ENCODE peak calls at places on chromosome 14, in ten cellular contexts. I is fibroblast of lung, R is NCI-H1092, M is upper lobe of right lung, D is ACHN, X is fibroblast of the conjunctiva, K is LoVo, H is Peyer's patch, Q is left cardiac atrium, J is HuH-7.5. N is an unnamed sample.

GRCh38 chr14:61269321-61270083 is 11.6 kb downstream of the TMEM30B start:
- DNase-seq in J (peak; percentile 56), R (peak; percentile 88), K (peak; percentile 83), H (peak; percentile 93), I (peak; percentile 50), X (no peak), D (peak; percentile 74), M (peak; percentile 80), Q (peak; percentile 77), N (peak; percentile 72)

GRCh38 chr14:70642313-70643235 is 858 bp downstream of the TTC9 start:
- DNase-seq in X (no peak), I (no peak), K (no peak), J (peak; percentile 32), Q (no peak), D (no peak), H (peak; percentile 83), M (peak; percentile 66), R (no peak), N (no peak)

GRCh38 chr14:99946652-99947489 is 118.4 kb upstream of the EVL start:
- DNase-seq in H (peak; percentile 60), Q (no peak), D (peak; percentile 22), X (no peak), K (peak; percentile 16), I (no peak), M (no peak), R (peak; percentile 23), J (peak; percentile 72), N (peak; percentile 49)

GRCh38 chr14:76065519-76065918 is 80.0 kb downstream of the IFT43 start:
- DNase-seq in K (no peak), I (no peak), X (no peak), R (no peak), D (no peak), H (no peak), J (no peak), M (no peak), Q (no peak), N (no peak)

GRCh38 chr14:102633906-102634595 is 41.6 kb downstream of the RCOR1 start:
- DNase-seq in K (no peak), X (no peak), H (no peak), J (no peak), R (no peak), M (no peak), I (no peak), Q (no peak), D (no peak), N (no peak)

GRCh38 chr14:91119556-91120311 is 5.9 kb downstream of the DGLUCY start:
- DNase-seq in X (no peak), M (no peak), I (peak; percentile 78), D (peak; percentile 54), J (no peak), Q (no peak), H (peak; percentile 65), R (no peak), K (peak; percentile 79), N (no peak)

GRCh38 chr14:96136361-96136760 is 68.3 kb upstream of the BDKRB2 start:
- DNase-seq in K (peak; percentile 72), H (no peak), R (no peak), X (no peak), J (no peak), I (peak; percentile 89), M (no peak), D (no peak), Q (no peak), N (no peak)

GRCh38 chr14:54603362-54603761 is 36.4 kb downstream of the SAMD4A start:
- DNase-seq in X (no peak), Q (no peak), D (no peak), R (no peak), I (peak; percentile 74), J (no peak), M (no peak), K (no peak), H (no peak), N (no peak)

GRCh38 chr14:94904636-94905035 is 134.7 kb upstream of the GSC start:
- DNase-seq in J (no peak), R (no peak), Q (no peak), I (peak; percentile 67), X (no peak), M (no peak), H (no peak), D (no peak), K (no peak), N (no peak)

GRCh38 chr14:68856572-68856971 is 63.7 kb upstream of the ZFP36L1 start:
- DNase-seq in M (no peak), J (no peak), R (no peak), H (no peak), D (no peak), I (no peak), K (no peak), X (peak; percentile 53), Q (no peak), N (no peak)

GRCh38 chr14:90512332-90512951 is 115.6 kb downstream of the CALM1 start:
- DNase-seq in R (no peak), X (no peak), K (no peak), J (no peak), H (peak; percentile 75), I (no peak), D (no peak), Q (no peak), M (no peak), N (no peak)

GRCh38 chr14:90136904-90137303 is 75.1 kb downstream of the KCNK13 start:
- DNase-seq in X (no peak), I (peak; percentile 10), J (no peak), H (no peak), M (no peak), Q (no peak), D (no peak), R (no peak), K (no peak), N (no peak)

GRCh38 chr14:101945171-101945570 is 19.2 kb upstream of the DYNC1H1 start:
- DNase-seq in K (no peak), R (no peak), D (no peak), M (no peak), H (no peak), Q (no peak), J (no peak), I (no peak), X (no peak), N (no peak)

GRCh38 chr14:92253381-92253894 is 69.5 kb upstream of the SLC24A4 start:
- DNase-seq in M (no peak), X (no peak), I (no peak), K (no peak), D (no peak), R (no peak), J (no peak), H (no peak), Q (no peak), N (no peak)

GRCh38 chr14:65330416-65330815 is 82.1 kb upstream of the FUT8 start:
- DNase-seq in X (no peak), K (no peak), M (no peak), D (no peak), J (no peak), Q (no peak), I (no peak), R (no peak), H (no peak), N (no peak)

GRCh38 chr14:84770030-84770429 is 759.9 kb upstream of the FLRT2 start:
- DNase-seq in Q (no peak), M (no peak), D (no peak), H (no peak), K (no peak), J (no peak), R (no peak), I (no peak), X (no peak), N (no peak)

GRCh38 chr14:36723551-36723950 is 61.9 kb downstream of the PAX9 start:
- DNase-seq in I (no peak), R (no peak), K (no peak), X (no peak), J (no peak), Q (no peak), H (no peak), D (no peak), M (no peak), N (no peak)

GRCh38 chr14:61282746-61283145 is 1.6 kb upstream of the TMEM30B start:
- DNase-seq in I (no peak), R (no peak), H (no peak), M (no peak), X (no peak), Q (no peak), D (no peak), J (no peak), K (no peak), N (no peak)

GRCh38 chr14:79825046-79825521 is 386.2 kb downstream of the DIO2 start:
- DNase-seq in M (no peak), J (no peak), R (no peak), X (peak; percentile 6), D (no peak), Q (no peak), I (peak; percentile 31), H (no peak), K (no peak), N (no peak)

GRCh38 chr14:50061664-50062437 is 54.5 kb downstream of the VCPKMT start:
- DNase-seq in K (peak; percentile 35), I (peak; percentile 61), H (peak; percentile 94), J (no peak), D (peak; percentile 44), M (peak; percentile 68), Q (no peak), R (no peak), X (no peak), N (peak; percentile 74)

GRCh38 chr14:68692916-68693771 is 99.7 kb downstream of the ZFP36L1 start:
- DNase-seq in K (no peak), H (peak; percentile 43), R (no peak), D (no peak), Q (no peak), J (no peak), X (peak; percentile 67), I (peak; percentile 81), M (peak; percentile 37), N (no peak)

GRCh38 chr14:100604709-100605108 is 17.5 kb upstream of the BEGAIN start:
- DNase-seq in Q (no peak), H (peak; percentile 33), I (no peak), X (no peak), M (peak; percentile 36), J (no peak), D (no peak), K (no peak), R (no peak), N (no peak)

GRCh38 chr14:84998216-84998615 is 531.7 kb upstream of the FLRT2 start:
- DNase-seq in J (no peak), M (no peak), X (no peak), K (no peak), Q (no peak), I (no peak), R (no peak), H (no peak), D (no peak), N (no peak)

GRCh38 chr14:90419200-90419599 is 22.4 kb downstream of the CALM1 start:
- DNase-seq in Q (peak; percentile 93), H (peak; percentile 60), M (no peak), X (peak; percentile 69), K (peak; percentile 55), I (peak; percentile 97), J (no peak), R (no peak), D (peak; percentile 90), N (no peak)

GRCh38 chr14:49687942-49688700 is at the start of gene POLE2:
- DNase-seq in J (peak; percentile 60), D (peak; percentile 62), K (peak; percentile 83), Q (peak; percentile 79), R (peak; percentile 77), H (peak; percentile 88), M (peak; percentile 90), I (peak; percentile 67), X (peak; percentile 30), N (peak; percentile 53)

GRCh38 chr14:61562321-61563161 is 132.8 kb upstream of the HIF1A start:
- DNase-seq in R (no peak), I (peak; percentile 100), D (peak; percentile 97), J (no peak), M (no peak), H (no peak), K (peak; percentile 44), Q (no peak), X (peak; percentile 91), N (no peak)

N was measured in central memory CD8-positive, alpha-beta T cell.